ENCODE peak calls at places on chromosomes 13 and 19, in eight cellular contexts. Q is activated gamma-delta T cell treated with Interleukin-2 at 50 U/mL for 16 hours; C is activated T-cell treated with anti-CD3 and anti-CD28 coated beads, Interleukin-2, amount 50 U/mL, for 72 hours; I is MG63; R is NCI-H1092; P is HS-27A; T is central memory CD8-positive, alpha-beta T cell; Y is Daoy. H is an unnamed sample.

GRCh38 chr13:78604782-78605611 is 1.6 kb upstream of the POU4F1 start:
- DNase-seq in Q (no peak), C (no peak), I (peak), R (no peak), P (no peak), T (no peak), Y (peak), H (no peak)

GRCh38 chr13:108460043-108460442 is 169.4 kb upstream of the MYO16 start:
- DNase-seq in Q (no peak), C (no peak), I (no peak), R (no peak), P (no peak), T (no peak), Y (no peak), H (no peak)

GRCh38 chr13:44174769-44175425 is 198.7 kb upstream of the SERP2 start:
- DNase-seq in Q (no peak), C (no peak), I (peak), R (no peak), P (no peak), T (no peak), Y (no peak), H (no peak)

GRCh38 chr19:46015080-46015960 is 7.5 kb downstream of the PGLYRP1 start:
- DNase-seq in Q (peak), C (peak), I (no peak), R (peak), P (no peak), T (no peak), Y (peak), H (peak)

GRCh38 chr13:113939129-113939904 is 34.6 kb downstream of the C13orf46 start:
- DNase-seq in Q (no peak), C (no peak), I (no peak), R (no peak), P (no peak), T (no peak), Y (no peak), H (no peak)

GRCh38 chr19:51460164-51460992 is 2.1 kb upstream of the SIGLEC8 start:
- DNase-seq in Q (no peak), C (no peak), I (no peak), R (no peak), P (no peak), T (no peak), Y (peak), H (no peak)

GRCh38 chr13:110347088-110347487 is 40.0 kb downstream of the COL4A2 start:
- DNase-seq in Q (no peak), C (no peak), I (no peak), R (no peak), P (no peak), T (no peak), Y (no peak), H (no peak)

GRCh38 chr13:73303858-73304257 is 245.1 kb downstream of the KLF5 start:
- DNase-seq in Q (no peak), C (peak), I (peak), R (no peak), P (no peak), T (no peak), Y (peak), H (no peak)

GRCh38 chr19:47032171-47032811 is 12.7 kb downstream of the NPAS1 start:
- DNase-seq in Q (peak), C (peak), I (peak), R (no peak), P (no peak), T (peak), Y (peak), H (peak)

GRCh38 chr19:55549500-55550320 is 4.4 kb upstream of the SBK3 start:
- DNase-seq in Q (no peak), C (peak), I (peak), R (no peak), P (peak), T (no peak), Y (peak), H (no peak)

GRCh38 chr19:19520989-19521388 is 5.0 kb downstream of the NDUFA13 start:
- DNase-seq in Q (no peak), C (no peak), I (no peak), R (no peak), P (no peak), T (no peak), Y (no peak), H (no peak)

GRCh38 chr19:30322641-30323320 is 49.4 kb upstream of the ZNF536 start:
- DNase-seq in Q (no peak), C (no peak), I (no peak), R (no peak), P (no peak), T (no peak), Y (no peak), H (no peak)

GRCh38 chr13:36531746-36532486 is 99.6 kb downstream of the CCNA1 start:
- DNase-seq in Q (no peak), C (no peak), I (peak), R (no peak), P (peak), T (no peak), Y (peak), H (no peak)

GRCh38 chr13:42821437-42821836 is 40.1 kb downstream of the FAM216B start:
- DNase-seq in Q (no peak), C (no peak), I (peak), R (no peak), P (no peak), T (no peak), Y (no peak), H (no peak)

GRCh38 chr19:4660181-4660791 is 9.9 kb downstream of the MYDGF start:
- DNase-seq in Q (no peak), C (no peak), I (no peak), R (no peak), P (no peak), T (no peak), Y (no peak), H (no peak)

GRCh38 chr19:16527971-16528521 is 14.2 kb downstream of the CHERP start:
- DNase-seq in Q (peak), C (peak), I (no peak), R (no peak), P (no peak), T (peak), Y (peak), H (peak)

GRCh38 chr13:110980921-110981320 is 66.1 kb upstream of the ANKRD10 start:
- DNase-seq in Q (no peak), C (no peak), I (no peak), R (no peak), P (no peak), T (no peak), Y (no peak), H (no peak)

GRCh38 chr13:96104516-96104915 is 14.6 kb downstream of the HS6ST3 start:
- DNase-seq in Q (no peak), C (no peak), I (no peak), R (no peak), P (no peak), T (no peak), Y (no peak), H (no peak)

GRCh38 chr19:10430505-10431253 is 10.3 kb downstream of the PDE4A start:
- DNase-seq in Q (no peak), C (peak), I (peak), R (no peak), P (no peak), T (no peak), Y (peak), H (no peak)

GRCh38 chr13:109246001-109246400 is 540.4 kb downstream of the IRS2 start:
- DNase-seq in Q (no peak), C (no peak), I (no peak), R (no peak), P (no peak), T (no peak), Y (no peak), H (no peak)

GRCh38 chr13:32225494-32225931 is 89.7 kb downstream of the ZAR1L start:
- DNase-seq in Q (no peak), C (no peak), I (no peak), R (no peak), P (no peak), T (no peak), Y (no peak), H (no peak)

GRCh38 chr13:112901951-112902651 is 66.9 kb upstream of the MCF2L start:
- DNase-seq in Q (no peak), C (no peak), I (no peak), R (no peak), P (no peak), T (no peak), Y (no peak), H (no peak)

GRCh38 chr19:56642711-56643459 is at the start of gene SMIM17:
- DNase-seq in Q (no peak), C (no peak), I (no peak), R (no peak), P (no peak), T (no peak), Y (no peak), H (no peak)

GRCh38 chr19:41298327-41298964 is 11.5 kb upstream of the CCDC97 start:
- DNase-seq in Q (peak), C (no peak), I (peak), R (no peak), P (no peak), T (peak), Y (peak), H (no peak)

GRCh38 chr19:38273499-38273898 is 9.1 kb downstream of the SPINT2 start:
- DNase-seq in Q (no peak), C (no peak), I (no peak), R (no peak), P (no peak), T (no peak), Y (no peak), H (no peak)

GRCh38 chr13:89925107-89925506 is 1422.4 kb upstream of the MIR17HG start:
- DNase-seq in Q (no peak), C (no peak), I (peak), R (peak), P (no peak), T (no peak), Y (no peak), H (no peak)

GRCh38 chr19:4713384-4713951 is 10.2 kb downstream of the DPP9 start:
- DNase-seq in Q (no peak), C (no peak), I (peak), R (no peak), P (peak), T (no peak), Y (peak), H (no peak)

GRCh38 chr13:35675651-35676050 is 199.2 kb upstream of the MAB21L1 start:
- DNase-seq in Q (no peak), C (no peak), I (no peak), R (no peak), P (no peak), T (no peak), Y (no peak), H (no peak)

GRCh38 chr19:18984251-18984650 is 43.2 kb upstream of the HOMER3 start:
- DNase-seq in Q (no peak), C (no peak), I (no peak), R (no peak), P (no peak), T (no peak), Y (no peak), H (no peak)

GRCh38 chr19:23509686-23510450 is 114.6 kb upstream of the ZNF91 start:
- DNase-seq in Q (no peak), C (no peak), I (no peak), R (no peak), P (no peak), T (no peak), Y (peak), H (no peak)

GRCh38 chr13:74067818-74068217 is 66.4 kb downstream of the KLF12 start:
- DNase-seq in Q (no peak), C (no peak), I (no peak), R (no peak), P (no peak), T (no peak), Y (peak), H (no peak)

GRCh38 chr19:28333909-28334308 is 879.0 kb downstream of the UQCRFS1 start:
- DNase-seq in Q (no peak), C (no peak), I (no peak), R (no peak), P (no peak), T (no peak), Y (no peak), H (no peak)

GRCh38 chr19:46976845-46977320 is 42.8 kb upstream of the NPAS1 start:
- DNase-seq in Q (no peak), C (no peak), I (peak), R (no peak), P (peak), T (no peak), Y (peak), H (no peak)

GRCh38 chr13:101417043-101417406 is 717 bp upstream of the NALCN start:
- DNase-seq in Q (no peak), C (no peak), I (no peak), R (peak), P (no peak), T (no peak), Y (peak), H (no peak)

GRCh38 chr13:43368003-43368402 is 344.6 kb downstream of the DNAJC15 start:
- DNase-seq in Q (no peak), C (no peak), I (peak), R (no peak), P (no peak), T (no peak), Y (no peak), H (no peak)

GRCh38 chr19:371501-372160 is 27.0 kb upstream of the MIER2 start:
- DNase-seq in Q (no peak), C (no peak), I (no peak), R (no peak), P (no peak), T (no peak), Y (no peak), H (no peak)

GRCh38 chr19:1770866-1771576 is 17.7 kb downstream of the ONECUT3 start:
- DNase-seq in Q (no peak), C (no peak), I (no peak), R (no peak), P (no peak), T (no peak), Y (no peak), H (no peak)

GRCh38 chr13:49341517-49341916 is 93.8 kb downstream of the CDADC1 start:
- DNase-seq in Q (no peak), C (no peak), I (no peak), R (no peak), P (no peak), T (no peak), Y (no peak), H (no peak)